ENCODE peak calls at places on chromosomes 7 and 10, in nine cellular contexts. One of them, this sample, is unnamed.

GRCh38 chr10:3897156-3897555 is 112.1 kb upstream of the KLF6 start:
- DNase-seq in thyroid gland: no peak
- DNase-seq in Peyer's patch: no peak
- DNase-seq in lung: no peak
- DNase-seq in neural progenitor cell: no peak
- DNase-seq in pancreas: no peak
- DNase-seq in AG04450: no peak
- DNase-seq in upper lobe of right lung: no peak
- DNase-seq in HCT116: no peak
- DNase-seq in this sample: no peak

GRCh38 chr10:113236998-113237397 is 287.0 kb downstream of the TCF7L2 start:
- DNase-seq in thyroid gland: no peak
- DNase-seq in Peyer's patch: no peak
- DNase-seq in lung: no peak
- DNase-seq in neural progenitor cell: no peak
- DNase-seq in pancreas: no peak
- DNase-seq in AG04450: no peak
- DNase-seq in upper lobe of right lung: no peak
- DNase-seq in HCT116: no peak
- DNase-seq in this sample: no peak

GRCh38 chr10:4195214-4195613 is 410.2 kb upstream of the KLF6 start:
- DNase-seq in thyroid gland: no peak
- DNase-seq in Peyer's patch: no peak
- DNase-seq in lung: no peak
- DNase-seq in neural progenitor cell: no peak
- DNase-seq in pancreas: no peak
- DNase-seq in AG04450: peak
- DNase-seq in upper lobe of right lung: no peak
- DNase-seq in HCT116: peak
- DNase-seq in this sample: no peak

GRCh38 chr7:100626530-100627237 is 14.3 kb downstream of the MOSPD3 start:
- DNase-seq in thyroid gland: peak
- DNase-seq in Peyer's patch: peak
- DNase-seq in lung: peak
- DNase-seq in neural progenitor cell: peak
- DNase-seq in pancreas: peak
- DNase-seq in AG04450: peak
- DNase-seq in upper lobe of right lung: peak
- DNase-seq in HCT116: peak
- DNase-seq in this sample: peak

GRCh38 chr10:14674376-14675050 is 100.2 kb downstream of the FAM107B start:
- DNase-seq in thyroid gland: no peak
- DNase-seq in Peyer's patch: peak
- DNase-seq in lung: no peak
- DNase-seq in neural progenitor cell: no peak
- DNase-seq in pancreas: peak
- DNase-seq in AG04450: no peak
- DNase-seq in upper lobe of right lung: no peak
- DNase-seq in HCT116: no peak
- DNase-seq in this sample: no peak

GRCh38 chr7:144513332-144513731 is 109.8 kb upstream of the NOBOX start:
- DNase-seq in thyroid gland: no peak
- DNase-seq in Peyer's patch: no peak
- DNase-seq in lung: no peak
- DNase-seq in neural progenitor cell: peak
- DNase-seq in pancreas: no peak
- DNase-seq in AG04450: no peak
- DNase-seq in upper lobe of right lung: no peak
- DNase-seq in HCT116: peak
- DNase-seq in this sample: no peak

GRCh38 chr10:122374859-122375721 is 582 bp downstream of the PLEKHA1 start:
- DNase-seq in thyroid gland: peak
- DNase-seq in Peyer's patch: peak
- DNase-seq in lung: peak
- DNase-seq in neural progenitor cell: peak
- DNase-seq in pancreas: peak
- DNase-seq in AG04450: no peak
- DNase-seq in upper lobe of right lung: peak
- DNase-seq in HCT116: peak
- DNase-seq in this sample: peak

GRCh38 chr7:128891942-128892269 is 18.6 kb downstream of the KCP start:
- DNase-seq in thyroid gland: no peak
- DNase-seq in Peyer's patch: no peak
- DNase-seq in lung: no peak
- DNase-seq in neural progenitor cell: no peak
- DNase-seq in pancreas: no peak
- DNase-seq in AG04450: no peak
- DNase-seq in upper lobe of right lung: peak
- DNase-seq in HCT116: no peak
- DNase-seq in this sample: no peak

GRCh38 chr7:105675873-105676484 is 94.7 kb upstream of the EFCAB10 start:
- DNase-seq in thyroid gland: peak
- DNase-seq in Peyer's patch: no peak
- DNase-seq in lung: no peak
- DNase-seq in neural progenitor cell: no peak
- DNase-seq in pancreas: no peak
- DNase-seq in AG04450: no peak
- DNase-seq in upper lobe of right lung: no peak
- DNase-seq in HCT116: no peak
- DNase-seq in this sample: peak

GRCh38 chr7:105677395-105677701 is 96.1 kb upstream of the EFCAB10 start:
- DNase-seq in thyroid gland: no peak
- DNase-seq in Peyer's patch: no peak
- DNase-seq in lung: no peak
- DNase-seq in neural progenitor cell: no peak
- DNase-seq in pancreas: no peak
- DNase-seq in AG04450: no peak
- DNase-seq in upper lobe of right lung: no peak
- DNase-seq in HCT116: no peak
- DNase-seq in this sample: no peak

GRCh38 chr7:105673367-105674188 is 92.3 kb upstream of the EFCAB10 start:
- DNase-seq in thyroid gland: peak
- DNase-seq in Peyer's patch: no peak
- DNase-seq in lung: peak
- DNase-seq in neural progenitor cell: no peak
- DNase-seq in pancreas: peak
- DNase-seq in AG04450: no peak
- DNase-seq in upper lobe of right lung: peak
- DNase-seq in HCT116: no peak
- DNase-seq in this sample: no peak

GRCh38 chr7:105674200-105675030 is 93.1 kb upstream of the EFCAB10 start:
- DNase-seq in thyroid gland: no peak
- DNase-seq in Peyer's patch: no peak
- DNase-seq in lung: no peak
- DNase-seq in neural progenitor cell: no peak
- DNase-seq in pancreas: no peak
- DNase-seq in AG04450: no peak
- DNase-seq in upper lobe of right lung: no peak
- DNase-seq in HCT116: no peak
- DNase-seq in this sample: no peak

DNA sequence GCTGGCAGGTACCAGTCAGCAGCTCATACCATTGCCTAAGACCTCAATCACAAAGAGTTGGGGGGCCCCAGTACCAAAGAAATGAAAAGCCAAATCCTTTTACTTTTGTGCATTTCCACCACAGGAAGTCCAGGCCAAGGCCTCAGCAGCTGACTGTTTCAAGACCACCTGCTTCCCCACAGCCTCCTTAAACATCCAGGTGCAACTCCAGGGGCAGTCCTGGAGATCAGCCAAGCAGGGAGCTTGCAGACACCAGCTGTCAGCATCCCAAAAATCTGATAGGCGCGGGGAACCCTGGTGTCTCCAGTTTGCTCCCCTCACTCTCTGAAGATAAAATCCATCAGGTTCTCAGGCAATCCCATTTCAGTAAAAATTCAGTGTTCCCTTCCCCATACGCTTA is 91.5 kb upstream of the EFCAB10 start:
- DNase-seq in thyroid gland: peak
- DNase-seq in Peyer's patch: no peak
- DNase-seq in lung: no peak
- DNase-seq in neural progenitor cell: no peak
- DNase-seq in pancreas: no peak
- DNase-seq in AG04450: no peak
- DNase-seq in upper lobe of right lung: no peak
- DNase-seq in HCT116: no peak
- DNase-seq in this sample: no peak
- H3K27ac ChIP-seq in thyroid gland: peak
- H3K27ac ChIP-seq in Peyer's patch: no peak
- H3K27ac ChIP-seq in lung: no peak
- H3K27ac ChIP-seq in neural progenitor cell: no peak
- H3K27ac ChIP-seq in pancreas: peak
- H3K27ac ChIP-seq in AG04450: no peak
- H3K27ac ChIP-seq in upper lobe of right lung: peak
- H3K27ac ChIP-seq in HCT116: no peak
- H3K27ac ChIP-seq in this sample: no peak

GRCh38 chr7:132145063-132145462 is 431.2 kb downstream of the PLXNA4 start:
- DNase-seq in thyroid gland: no peak
- DNase-seq in Peyer's patch: no peak
- DNase-seq in lung: no peak
- DNase-seq in neural progenitor cell: no peak
- DNase-seq in pancreas: no peak
- DNase-seq in AG04450: no peak
- DNase-seq in upper lobe of right lung: no peak
- DNase-seq in HCT116: no peak
- DNase-seq in this sample: no peak

GRCh38 chr7:132141109-132141508 is 435.2 kb downstream of the PLXNA4 start:
- DNase-seq in thyroid gland: no peak
- DNase-seq in Peyer's patch: no peak
- DNase-seq in lung: no peak
- DNase-seq in neural progenitor cell: no peak
- DNase-seq in pancreas: no peak
- DNase-seq in AG04450: no peak
- DNase-seq in upper lobe of right lung: no peak
- DNase-seq in HCT116: no peak
- DNase-seq in this sample: no peak

GRCh38 chr7:132138817-132139216 is 437.5 kb downstream of the PLXNA4 start:
- DNase-seq in thyroid gland: no peak
- DNase-seq in Peyer's patch: no peak
- DNase-seq in lung: no peak
- DNase-seq in neural progenitor cell: peak
- DNase-seq in pancreas: no peak
- DNase-seq in AG04450: no peak
- DNase-seq in upper lobe of right lung: no peak
- DNase-seq in HCT116: no peak
- DNase-seq in this sample: no peak

GRCh38 chr7:132140341-132140740 is 435.9 kb downstream of the PLXNA4 start:
- DNase-seq in thyroid gland: no peak
- DNase-seq in Peyer's patch: no peak
- DNase-seq in lung: no peak
- DNase-seq in neural progenitor cell: peak
- DNase-seq in pancreas: no peak
- DNase-seq in AG04450: no peak
- DNase-seq in upper lobe of right lung: no peak
- DNase-seq in HCT116: no peak
- DNase-seq in this sample: no peak

DNA sequence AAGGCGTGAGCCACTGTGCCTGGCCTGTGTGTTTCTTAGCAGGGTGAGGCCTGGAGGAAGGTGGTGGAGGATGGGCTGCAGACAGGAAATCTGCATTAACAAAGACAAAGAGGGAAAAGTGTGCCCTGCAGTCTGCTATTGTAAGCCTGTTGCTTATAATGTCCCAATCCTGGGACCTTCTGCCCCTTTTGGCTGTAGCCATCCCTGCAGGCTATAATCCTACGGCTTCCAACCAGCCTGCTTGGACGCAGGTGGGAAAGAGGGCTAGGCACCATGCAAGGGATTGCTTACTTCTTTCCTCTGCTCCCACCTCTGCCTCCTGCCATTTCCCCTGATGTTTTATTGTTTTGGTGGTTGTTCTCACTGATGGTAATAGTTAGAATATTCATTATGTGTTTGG is 434.3 kb downstream of the PLXNA4 start:
- DNase-seq in thyroid gland: no peak
- DNase-seq in Peyer's patch: no peak
- DNase-seq in lung: no peak
- DNase-seq in neural progenitor cell: no peak
- DNase-seq in pancreas: no peak
- DNase-seq in AG04450: no peak
- DNase-seq in upper lobe of right lung: no peak
- DNase-seq in HCT116: no peak
- DNase-seq in this sample: no peak
- TF ChIP-seq CTCF in thyroid gland: no peak
- TF ChIP-seq CTCF in Peyer's patch: no peak
- TF ChIP-seq CTCF in lung: no peak
- TF ChIP-seq CTCF in neural progenitor cell: no peak
- TF ChIP-seq CTCF in pancreas: no peak
- TF ChIP-seq CTCF in AG04450: no peak
- TF ChIP-seq CTCF in upper lobe of right lung: no peak
- TF ChIP-seq CTCF in HCT116: no peak
- TF ChIP-seq CTCF in this sample: no peak

DNA sequence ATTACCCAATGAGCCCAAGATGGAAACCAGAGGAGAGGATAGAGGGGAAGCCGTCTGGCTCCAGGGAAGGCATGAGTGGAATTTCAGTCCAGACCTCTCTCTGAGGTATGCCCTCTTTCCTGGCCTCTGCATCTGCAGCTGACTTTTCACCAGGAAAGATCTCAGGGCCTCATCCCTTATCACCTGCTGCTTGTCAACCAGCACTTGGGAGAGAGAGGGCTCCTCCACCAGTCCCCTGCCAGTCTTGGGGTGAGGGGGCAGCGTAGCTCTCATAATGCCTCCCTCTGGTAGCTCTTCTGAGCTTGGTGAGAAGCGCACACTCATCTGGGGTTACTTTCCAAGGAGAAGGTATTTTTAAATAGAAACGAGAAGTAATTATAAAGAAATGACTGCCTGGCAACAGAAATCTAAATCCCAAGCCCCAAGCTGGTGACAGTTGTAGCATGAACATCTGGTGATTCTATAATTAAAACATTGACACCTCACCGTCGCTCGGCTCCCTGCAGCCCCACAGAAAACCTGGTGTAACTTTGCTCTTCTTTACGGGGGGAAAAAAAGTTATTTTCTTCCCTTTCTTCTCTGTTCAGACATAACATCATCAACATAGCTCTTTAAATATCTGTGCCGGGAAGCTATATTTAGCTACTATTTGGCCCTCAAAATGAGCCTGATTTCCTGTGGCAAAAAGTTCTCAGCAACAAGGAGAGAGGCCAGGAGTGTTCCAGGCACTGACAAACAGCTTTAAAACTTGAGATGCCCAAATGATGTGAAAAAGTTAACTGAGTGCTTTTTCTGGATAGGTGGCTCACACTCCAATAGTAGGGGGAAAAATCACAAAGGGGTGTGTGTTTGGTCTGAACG is 26.9 kb downstream of the HIP1 start:
- DNase-seq in thyroid gland: no peak
- DNase-seq in Peyer's patch: no peak
- DNase-seq in lung: no peak
- DNase-seq in neural progenitor cell: no peak
- DNase-seq in pancreas: no peak
- DNase-seq in AG04450: no peak
- DNase-seq in upper lobe of right lung: no peak
- DNase-seq in HCT116: no peak
- DNase-seq in this sample: no peak
- H3K4me3 ChIP-seq in thyroid gland: no peak
- H3K4me3 ChIP-seq in Peyer's patch: no peak
- H3K4me3 ChIP-seq in lung: no peak
- H3K4me3 ChIP-seq in neural progenitor cell: no peak
- H3K4me3 ChIP-seq in pancreas: no peak
- H3K4me3 ChIP-seq in AG04450: peak
- H3K4me3 ChIP-seq in upper lobe of right lung: no peak
- H3K4me3 ChIP-seq in HCT116: no peak
- H3K4me3 ChIP-seq in this sample: no peak

DNA sequence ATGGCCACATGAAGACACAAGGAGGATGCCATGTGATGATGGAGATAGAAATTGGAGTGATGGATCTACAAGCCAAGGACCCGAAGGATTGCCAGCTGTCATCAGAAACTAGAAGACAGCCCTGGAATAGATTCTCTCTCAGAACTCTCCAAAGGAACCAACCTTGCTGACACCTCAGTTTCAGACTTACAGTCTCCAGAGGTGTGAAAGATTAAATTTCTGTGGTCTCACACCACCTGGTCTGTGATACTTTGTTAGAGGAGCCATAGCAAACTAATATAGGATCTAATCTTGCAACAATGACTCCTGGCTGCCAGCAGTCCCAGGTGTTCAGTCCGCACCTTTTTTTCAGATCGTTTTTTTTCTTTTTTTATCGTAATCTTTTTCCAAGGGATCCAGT is 647.3 kb upstream of the GHITM start:
- DNase-seq in thyroid gland: no peak
- DNase-seq in Peyer's patch: no peak
- DNase-seq in lung: no peak
- DNase-seq in neural progenitor cell: no peak
- DNase-seq in pancreas: no peak
- DNase-seq in AG04450: no peak
- DNase-seq in upper lobe of right lung: no peak
- DNase-seq in HCT116: no peak
- DNase-seq in this sample: no peak
- H3K27ac ChIP-seq in thyroid gland: no peak
- H3K27ac ChIP-seq in Peyer's patch: no peak
- H3K27ac ChIP-seq in lung: no peak
- H3K27ac ChIP-seq in neural progenitor cell: no peak
- H3K27ac ChIP-seq in pancreas: no peak
- H3K27ac ChIP-seq in AG04450: no peak
- H3K27ac ChIP-seq in upper lobe of right lung: no peak
- H3K27ac ChIP-seq in HCT116: no peak
- H3K27ac ChIP-seq in this sample: no peak

This sample was measured in CD8-positive, alpha-beta T cell.